ENCODE peak calls at places on chromosomes 1 and 21, in seven cellular contexts. H, C, B, E, Z, G and D are unnamed samples.

GRCh38 chr1:31605908-31606427 is 11.5 kb upstream of the HCRTR1 start:
- DNase-seq in Z (no peak), B (no peak), H (no peak), G (peak; percentile 96), C (peak; percentile 63), E (no peak), D (peak; percentile 64)

GRCh38 chr1:164771568-164772350 is 212.8 kb downstream of the PBX1 start:
- DNase-seq in E (no peak), H (no peak), C (no peak), Z (no peak), G (no peak), B (no peak), D (no peak)

GRCh38 chr21:44874497-44875331 is 1.2 kb upstream of the PTTG1IP start:
- DNase-seq in B (no peak), C (no peak), H (no peak), G (no peak), Z (no peak), E (no peak), D (no peak)

GRCh38 chr21:23217597-23217996 is 2219.4 kb downstream of the NCAM2 start:
- DNase-seq in Z (no peak), H (no peak), C (no peak), G (no peak), E (no peak), B (no peak), D (no peak)

GRCh38 chr1:33960496-33960895 is 96.6 kb downstream of the HMGB4 start:
- DNase-seq in C (no peak), B (peak; percentile 34), E (no peak), G (no peak), Z (no peak), H (no peak), D (no peak)

GRCh38 chr1:3251810-3252429 is 182.9 kb downstream of the PRDM16 start:
- DNase-seq in E (no peak), C (no peak), B (no peak), G (no peak), H (no peak), Z (no peak), D (no peak)

GRCh38 chr1:33687000-33687399 is 176.9 kb upstream of the HMGB4 start:
- DNase-seq in H (no peak), Z (no peak), E (no peak), G (no peak), B (no peak), C (no peak), D (no peak)

GRCh38 chr1:171212607-171213347 is 27.7 kb downstream of the FMO2 start:
- DNase-seq in G (no peak), C (no peak), H (no peak), E (no peak), B (no peak), Z (no peak), D (no peak)

GRCh38 chr21:28421716-28422480 is 570.8 kb downstream of the LTN1 start:
- DNase-seq in C (no peak), H (no peak), G (no peak), E (no peak), B (no peak), Z (no peak), D (no peak)

GRCh38 chr1:70324683-70325082 is 29.8 kb downstream of the ANKRD13C start:
- DNase-seq in E (no peak), B (no peak), C (no peak), G (no peak), H (no peak), Z (no peak), D (no peak)

GRCh38 chr1:54811739-54812655 is 10.9 kb upstream of the TTC22 start:
- DNase-seq in G (no peak), Z (no peak), H (no peak), B (no peak), E (no peak), C (no peak), D (no peak)

GRCh38 chr1:41056907-41057306 is 35.4 kb upstream of the SLFNL1 start:
- DNase-seq in H (no peak), Z (no peak), B (no peak), C (no peak), E (no peak), G (no peak), D (no peak)

GRCh38 chr1:53405737-53406136 is 53.5 kb upstream of the DMRTB1 start:
- DNase-seq in H (no peak), E (no peak), B (no peak), C (no peak), Z (no peak), G (no peak), D (no peak)

GRCh38 chr1:24859063-24860010 is 70.7 kb downstream of the RUNX3 start:
- DNase-seq in G (no peak), C (no peak), Z (no peak), H (no peak), B (no peak), E (no peak), D (no peak)

GRCh38 chr21:41583274-41583790 is 75.4 kb upstream of the TMPRSS2 start:
- DNase-seq in C (no peak), Z (no peak), E (peak; percentile 75), B (no peak), G (no peak), H (no peak), D (no peak)

GRCh38 chr1:214404571-214405213 is 123.7 kb downstream of the SMYD2 start:
- DNase-seq in Z (no peak), C (no peak), H (no peak), G (no peak), E (peak; percentile 2), B (no peak), D (no peak)
- TF ChIP-seq TAF1 in Z (no peak), C (no peak), H (no peak), G (no peak), E (no peak), B (no peak), D (no peak)

GRCh38 chr21:42652527-42653491 is 612 bp upstream of the PDE9A start:
- DNase-seq in Z (peak; percentile 60), C (no peak), G (no peak), E (peak; percentile 58), H (no peak), B (peak; percentile 98), D (no peak)
- TF ChIP-seq TAF1 in Z (no peak), C (no peak), G (no peak), E (no peak), H (no peak), B (no peak), D (no peak)

DNA sequence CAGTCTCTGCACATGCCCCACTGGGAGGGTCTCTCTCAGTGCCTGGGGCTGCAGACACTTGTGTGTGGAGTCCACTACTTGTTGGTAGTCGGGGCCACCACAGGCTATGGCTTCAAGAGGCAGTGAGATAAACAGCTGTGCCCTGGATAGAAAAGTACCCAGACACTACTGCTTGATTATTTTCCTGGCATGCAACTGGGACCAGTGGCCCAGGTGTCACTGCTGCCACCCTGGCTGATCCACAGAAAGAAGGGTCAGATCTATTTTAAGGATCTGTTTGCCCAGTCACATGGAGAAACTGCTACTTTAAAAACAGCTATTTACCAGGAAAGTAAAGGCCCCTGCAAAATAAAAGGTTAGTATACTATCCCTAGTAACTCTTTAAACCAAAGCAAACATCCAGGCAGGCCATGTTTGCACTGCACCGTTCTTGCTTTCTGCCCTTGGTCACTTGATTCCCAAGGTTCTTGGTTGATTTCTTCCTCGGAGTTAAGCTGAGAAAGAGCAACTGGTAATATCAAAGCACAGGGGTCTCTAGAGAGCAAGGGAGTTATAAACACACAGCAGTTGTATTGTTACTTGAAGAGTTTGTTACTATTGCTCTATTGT is 99.9 kb downstream of the GLUL start:
- DNase-seq in E (peak; percentile 87), G (no peak), Z (no peak), H (no peak), B (no peak), C (no peak), D (no peak)
- TF ChIP-seq TAF1 in E (peak; percentile 31), G (no peak), Z (no peak), H (no peak), B (no peak), C (no peak), D (no peak)

DNA sequence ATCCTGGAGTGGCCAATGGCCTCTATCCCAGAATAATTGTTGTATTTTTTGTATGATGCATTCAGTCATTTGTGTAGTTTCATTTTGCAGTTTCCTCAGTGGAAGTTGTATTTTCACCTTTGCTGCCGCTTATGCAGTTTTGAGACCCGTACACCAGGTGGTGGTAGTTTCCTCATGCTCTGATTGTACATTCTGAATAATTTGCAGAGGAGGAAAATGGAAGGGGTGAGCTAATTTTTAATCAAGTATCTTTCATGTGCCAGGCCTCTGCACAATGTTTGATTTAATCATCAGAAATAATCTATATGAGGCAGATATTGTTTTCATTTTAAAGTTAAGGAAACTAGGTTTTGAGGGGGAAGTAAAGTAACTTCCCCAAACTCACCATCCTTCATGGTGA is 29.5 kb downstream of the HLX start:
- DNase-seq in G (no peak), C (no peak), H (no peak), Z (no peak), B (no peak), E (no peak), D (no peak)
- TF ChIP-seq TAF1 in G (no peak), C (no peak), H (no peak), Z (no peak), B (no peak), E (no peak), D (no peak)

GRCh38 chr1:203082571-203083462 is 3.0 kb downstream of the MYOG start:
- DNase-seq in E (no peak), Z (peak; percentile 45), C (no peak), G (no peak), B (no peak), H (no peak), D (no peak)
- TF ChIP-seq TAF1 in E (no peak), Z (no peak), C (no peak), G (no peak), B (no peak), H (no peak), D (no peak)

GRCh38 chr1:26477446-26478152 is 5.4 kb downstream of the HMGN2 start:
- DNase-seq in E (no peak), G (no peak), C (no peak), B (no peak), Z (no peak), H (no peak), D (no peak)

GRCh38 chr1:26483980-26484379 is 11.7 kb downstream of the HMGN2 start:
- DNase-seq in H (no peak), G (no peak), Z (no peak), B (no peak), E (no peak), C (no peak), D (no peak)

GRCh38 chr1:26478988-26479387 is 6.7 kb downstream of the HMGN2 start:
- DNase-seq in C (no peak), H (no peak), Z (no peak), G (no peak), B (no peak), E (no peak), D (no peak)

GRCh38 chr1:26478159-26478558 is 5.9 kb downstream of the HMGN2 start:
- DNase-seq in Z (no peak), H (no peak), E (no peak), B (no peak), C (no peak), G (no peak), D (no peak)

GRCh38 chr1:26482921-26483320 is 10.7 kb downstream of the HMGN2 start:
- DNase-seq in B (no peak), G (no peak), C (no peak), Z (no peak), H (no peak), E (no peak), D (no peak)
- TF ChIP-seq TAF1 in B (no peak), G (no peak), C (no peak), Z (no peak), H (no peak), E (no peak), D (no peak)